ENCODE peak calls at places on chromosome X, in seven cellular contexts. D is neural crest cell, L is omental fat pad, B is upper lobe of right lung, T is GM12865, F is activated T-helper 1 cell treated with Interleukin-2 at 50 U/mL for 16 hours, M is GM13976. P is an unnamed sample.
A peak's percentile ranks its signal among the peaks of the same experiment; 100 is the strongest.

GRCh38 chrX:150201841-150202240 is 161.3 kb upstream of the MAMLD1 start:
- DNase-seq in F (no peak), D (no peak), M (no peak), T (no peak), L (no peak), B (no peak), P (no peak)

GRCh38 chrX:145694048-145694447 is 123.6 kb upstream of the SLITRK2 start:
- DNase-seq in F (no peak), L (no peak), D (no peak), B (no peak), T (no peak), M (no peak), P (no peak)

GRCh38 chrX:149495573-149496071 is 9.5 kb downstream of the IDS start:
- DNase-seq in L (no peak), D (no peak), F (no peak), B (no peak), T (no peak), M (no peak), P (peak; percentile 64)

GRCh38 chrX:116317409-116317808 is 119.0 kb upstream of the SLC6A14 start:
- DNase-seq in B (peak; percentile 63), F (no peak), D (no peak), L (no peak), T (no peak), M (no peak), P (peak; percentile 94)

GRCh38 chrX:153600032-153600373 is 1.1 kb upstream of the CCNQ start:
- DNase-seq in T (peak; percentile 15), M (no peak), B (no peak), F (no peak), L (no peak), D (no peak), P (no peak)

GRCh38 chrX:76454456-76454927 is 27.0 kb downstream of the MAGEE1 start:
- DNase-seq in D (no peak), M (peak; percentile 2), L (no peak), B (no peak), F (no peak), T (peak; percentile 26), P (peak; percentile 46)

GRCh38 chrX:44937606-44938005 is 64.6 kb downstream of the KDM6A start:
- DNase-seq in F (no peak), L (no peak), D (no peak), M (no peak), B (no peak), T (no peak), P (no peak)

GRCh38 chrX:769796-770195 is 139.2 kb downstream of the SHOX start:
- DNase-seq in T (no peak), D (no peak), M (no peak), F (no peak), B (peak; percentile 28), L (no peak), P (peak; percentile 24)

GRCh38 chrX:155951237-155951789 is 46.2 kb upstream of the IL9R start:
- DNase-seq in L (no peak), B (no peak), D (no peak), M (no peak), F (no peak), T (no peak), P (no peak)

GRCh38 chrX:44062842-44063241 is 89.7 kb upstream of the NDP start:
- DNase-seq in M (no peak), L (no peak), F (no peak), T (no peak), D (no peak), B (no peak), P (peak; percentile 67)

GRCh38 chrX:118116308-118117068 is at the start of gene KLHL13:
- DNase-seq in T (peak; percentile 39), B (peak; percentile 58), D (peak; percentile 17), F (no peak), M (peak; percentile 63), L (no peak), P (peak; percentile 66)

GRCh38 chrX:106302304-106302703 is 134.2 kb downstream of the PWWP3B start:
- DNase-seq in D (no peak), B (no peak), F (no peak), T (no peak), M (no peak), L (no peak), P (no peak)

GRCh38 chrX:13598877-13599276 is 29.5 kb downstream of the EGFL6 start:
- DNase-seq in F (no peak), D (no peak), L (no peak), B (no peak), T (no peak), M (no peak), P (no peak)

GRCh38 chrX:45749375-45749774 is 548.7 kb upstream of the DIPK2B start:
- DNase-seq in B (no peak), D (no peak), T (no peak), L (no peak), F (no peak), M (no peak), P (no peak)

GRCh38 chrX:8405631-8406030 is 59.0 kb upstream of the VCX3B start:
- DNase-seq in L (no peak), F (no peak), T (no peak), B (no peak), D (no peak), M (no peak), P (no peak)

GRCh38 chrX:109374276-109374960 is 107.5 kb downstream of the GUCY2F start:
- DNase-seq in B (no peak), D (no peak), T (no peak), L (no peak), F (no peak), M (no peak), P (peak; percentile 92)

GRCh38 chrX:145729635-145730034 is 88.0 kb upstream of the SLITRK2 start:
- DNase-seq in B (no peak), D (no peak), M (no peak), L (no peak), F (no peak), T (no peak), P (no peak)

GRCh38 chrX:134171661-134172587 is 65.1 kb upstream of the CCDC160 start:
- DNase-seq in B (peak; percentile 61), D (peak; percentile 37), F (no peak), M (peak; percentile 12), T (no peak), L (no peak), P (peak; percentile 64)

GRCh38 chrX:47078129-47079043 is at the start of gene RGN:
- DNase-seq in T (no peak), M (no peak), D (no peak), F (no peak), L (no peak), B (peak; percentile 62), P (peak; percentile 60)

GRCh38 chrX:41127476-41128192 is 42.4 kb downstream of the USP9X start:
- DNase-seq in T (peak; percentile 21), M (no peak), B (no peak), L (no peak), D (no peak), F (no peak), P (no peak)

GRCh38 chrX:136768469-136769084 is 12.2 kb downstream of the ARHGEF6 start:
- DNase-seq in D (no peak), T (peak; percentile 63), L (no peak), M (peak; percentile 38), F (peak; percentile 9), B (no peak), P (peak; percentile 80)

GRCh38 chrX:153481043-153481442 is 10.7 kb upstream of the HAUS7 start:
- DNase-seq in F (no peak), M (no peak), L (no peak), B (no peak), T (no peak), D (no peak), P (no peak)

GRCh38 chrX:44876076-44876475 is 3.1 kb downstream of the KDM6A start:
- DNase-seq in F (no peak), M (no peak), B (no peak), T (no peak), D (no peak), L (no peak), P (no peak)

GRCh38 chrX:95055991-95056390 is 1382.0 kb downstream of the FAM133A start:
- DNase-seq in D (no peak), B (no peak), L (no peak), M (no peak), T (no peak), F (no peak), P (no peak)

GRCh38 chrX:85977218-85977617 is 70.1 kb downstream of the CHM start:
- DNase-seq in L (no peak), D (no peak), M (peak; percentile 15), T (peak; percentile 12), B (no peak), F (no peak), P (no peak)

GRCh38 chrX:12460929-12461328 is 322.7 kb downstream of the FRMPD4 start:
- DNase-seq in M (no peak), L (no peak), T (no peak), B (no peak), D (no peak), F (no peak), P (no peak)

GRCh38 chrX:131262738-131263679 is 26.1 kb downstream of the IGSF1 start:
- DNase-seq in T (peak; percentile 5), L (no peak), F (no peak), D (no peak), B (no peak), M (no peak), P (peak; percentile 62)

GRCh38 chrX:1093586-1094538 is 118.6 kb downstream of the CRLF2 start:
- DNase-seq in B (no peak), D (no peak), T (no peak), L (no peak), F (no peak), M (no peak), P (no peak)

GRCh38 chrX:97367149-97367548 is 483.4 kb downstream of the RPA4 start:
- DNase-seq in F (no peak), D (no peak), M (no peak), L (no peak), T (no peak), B (no peak), P (no peak)